ENCODE peak calls at places on chromosomes 16 and 17, in six cellular contexts. E is stromal cell of bone marrow, W is kidney glomerular epithelial cell, T is mucosa of gallbladder, F is fibroblast of pulmonary artery, V is skeletal muscle cell. H is an unnamed sample.
A peak's percentile ranks its signal among the peaks of the same experiment; 100 is the strongest.

GRCh38 chr17:66543526-66543925 is 241.1 kb downstream of the PRKCA start:
- DNase-seq in T (no peak), V (no peak), E (no peak), W (no peak), F (no peak), H (no peak)

GRCh38 chr16:49857423-49858181 is 1.7 kb upstream of the ZNF423 start:
- DNase-seq in W (peak; percentile 38), E (no peak), F (peak; percentile 69), T (peak; percentile 48), V (no peak), H (no peak)

GRCh38 chr16:30356401-30357084 is 1.4 kb upstream of the CD2BP2 start:
- DNase-seq in W (no peak), T (no peak), E (no peak), F (no peak), V (no peak), H (no peak)

GRCh38 chr17:34384822-34385605 is 22.0 kb upstream of the CCL1 start:
- DNase-seq in E (no peak), F (no peak), W (no peak), V (no peak), T (no peak), H (no peak)

GRCh38 chr17:41383690-41384089 is 1.6 kb upstream of the KRT34 start:
- DNase-seq in T (no peak), E (no peak), W (no peak), V (no peak), F (no peak), H (no peak)

GRCh38 chr17:72846399-72846798 is 246.1 kb downstream of the SLC39A11 start:
- DNase-seq in E (no peak), V (no peak), T (no peak), W (no peak), F (no peak), H (no peak)

GRCh38 chr17:16962804-16963203 is 9.1 kb downstream of the TNFRSF13B start:
- DNase-seq in T (no peak), F (no peak), E (no peak), V (no peak), W (no peak), H (no peak)

GRCh38 chr17:1951920-1952319 is 73.2 kb downstream of the RTN4RL1 start:
- DNase-seq in F (no peak), T (no peak), E (no peak), V (no peak), W (no peak), H (no peak)

GRCh38 chr16:89404561-89404960 is 85.8 kb downstream of the ANKRD11 start:
- DNase-seq in W (no peak), E (no peak), V (no peak), F (no peak), T (no peak), H (no peak)

GRCh38 chr16:16028311-16028999 is 79.0 kb downstream of the ABCC1 start:
- DNase-seq in F (no peak), W (no peak), V (no peak), T (no peak), E (no peak), H (no peak)

GRCh38 chr16:27432600-27432957 is 30.6 kb downstream of the IL21R start:
- DNase-seq in F (peak; percentile 42), V (peak; percentile 65), W (peak; percentile 89), T (peak; percentile 3), E (peak; percentile 82), H (no peak)

GRCh38 chr17:41907633-41908539 is 10.9 kb downstream of the ACLY start:
- DNase-seq in E (no peak), W (peak; percentile 98), F (no peak), V (no peak), T (peak; percentile 30), H (no peak)

GRCh38 chr16:87678618-87679017 is 76.3 kb downstream of the JPH3 start:
- DNase-seq in F (no peak), E (no peak), T (no peak), W (no peak), V (no peak), H (no peak)

GRCh38 chr17:29124931-29125270 is 55.3 kb downstream of the MYO18A start:
- DNase-seq in E (no peak), F (no peak), T (peak; percentile 90), W (no peak), V (no peak), H (no peak)

GRCh38 chr17:75704963-75705875 is 16.0 kb upstream of the ITGB4 start:
- DNase-seq in V (no peak), E (no peak), T (no peak), F (no peak), W (no peak), H (no peak)

GRCh38 chr17:7922499-7923289 is 6.6 kb upstream of the RNF227 start:
- DNase-seq in F (peak; percentile 84), T (peak; percentile 85), V (peak; percentile 36), E (peak; percentile 61), W (no peak), H (no peak)

GRCh38 chr16:4320030-4320429 is 4.2 kb downstream of the GLIS2 start:
- DNase-seq in E (no peak), W (no peak), T (no peak), V (no peak), F (no peak), H (no peak)

GRCh38 chr16:65463652-65464260 is 341.9 kb upstream of the CDH11 start:
- DNase-seq in T (no peak), F (no peak), E (no peak), V (no peak), W (no peak), H (no peak)

GRCh38 chr17:77458202-77459017 is 317.6 kb downstream of the SEC14L1 start:
- DNase-seq in W (no peak), T (no peak), E (no peak), V (no peak), F (no peak), H (no peak)

GRCh38 chr17:31672161-31672819 is 186.8 kb downstream of the COPRS start:
- DNase-seq in F (no peak), E (no peak), V (no peak), T (no peak), W (no peak), H (no peak)

GRCh38 chr17:14138649-14139048 is 69.3 kb downstream of the COX10 start:
- DNase-seq in T (no peak), F (no peak), V (no peak), E (no peak), W (no peak), H (no peak)

GRCh38 chr16:89323120-89323960 is 105.8 kb downstream of the ZNF778 start:
- DNase-seq in F (no peak), V (no peak), E (no peak), T (no peak), W (no peak), H (no peak)

GRCh38 chr17:79664925-79665738 is 54.3 kb upstream of the RBFOX3 start:
- DNase-seq in T (peak; percentile 77), E (peak; percentile 4), F (peak; percentile 51), W (no peak), V (no peak), H (peak; percentile 20)

GRCh38 chr17:18158022-18158600 is 25.5 kb upstream of the ALKBH5 start:
- DNase-seq in T (peak; percentile 96), V (peak; percentile 74), F (peak; percentile 86), W (peak; percentile 63), E (peak; percentile 61), H (peak; percentile 76)

GRCh38 chr16:80254970-80255369 is 285.8 kb upstream of the DYNLRB2 start:
- DNase-seq in W (no peak), F (no peak), E (no peak), V (no peak), T (no peak), H (no peak)

GRCh38 chr16:67040906-67041305 is 12.0 kb downstream of the CBFB start:
- DNase-seq in T (no peak), W (no peak), V (no peak), E (no peak), F (peak; percentile 39), H (peak; percentile 5)

GRCh38 chr17:27407916-27408846 is 48.1 kb upstream of the KSR1 start:
- DNase-seq in V (peak; percentile 39), T (peak; percentile 17), E (peak; percentile 34), W (peak; percentile 61), F (peak; percentile 80), H (peak; percentile 49)

GRCh38 chr16:87619360-87620200 is 17.3 kb downstream of the JPH3 start:
- DNase-seq in V (no peak), T (no peak), W (no peak), E (no peak), F (no peak), H (no peak)

GRCh38 chr17:66995944-66996343 is 31.4 kb downstream of the CACNG4 start:
- DNase-seq in E (no peak), V (no peak), T (no peak), W (no peak), F (no peak), H (no peak)

GRCh38 chr16:88737298-88738166 is 31.2 kb downstream of the CTU2 start:
- DNase-seq in F (peak; percentile 68), E (peak; percentile 29), W (peak; percentile 53), V (peak; percentile 45), T (peak; percentile 67), H (no peak)

GRCh38 chr16:8998114-8998513 is 34.4 kb upstream of the USP7 start:
- DNase-seq in V (no peak), F (peak; percentile 47), E (peak; percentile 39), T (no peak), W (no peak), H (peak; percentile 43)

GRCh38 chr16:1863681-1864460 is 8.1 kb downstream of the MEIOB start:
- DNase-seq in V (no peak), W (peak; percentile 64), E (peak; percentile 17), F (peak; percentile 66), T (no peak), H (peak; percentile 31)

GRCh38 chr16:10929853-10930754 is 12.2 kb downstream of the DEXI start:
- DNase-seq in W (no peak), T (no peak), V (no peak), E (no peak), F (no peak), H (no peak)

GRCh38 chr16:85662036-85662812 is 26.5 kb downstream of the GINS2 start:
- DNase-seq in E (no peak), V (no peak), F (no peak), W (no peak), T (no peak), H (no peak)

GRCh38 chr17:1010086-1010450 is 13.1 kb downstream of the TIMM22 start:
- DNase-seq in E (no peak), W (no peak), V (no peak), T (no peak), F (no peak), H (no peak)

GRCh38 chr17:49407981-49408501 is 6.6 kb downstream of the PHB1 start:
- DNase-seq in F (peak; percentile 62), E (no peak), T (peak; percentile 72), W (peak; percentile 28), V (peak; percentile 21), H (peak; percentile 41)

GRCh38 chr17:78138204-78139060 is 7.8 kb upstream of the C17orf99 start:
- DNase-seq in E (no peak), W (no peak), V (no peak), T (no peak), F (no peak), H (no peak)

GRCh38 chr16:57039148-57039812 is 49.9 kb downstream of the NLRC5 start:
- DNase-seq in E (peak; percentile 25), T (no peak), F (peak; percentile 84), W (no peak), V (peak; percentile 71), H (peak; percentile 40)